ENCODE peak calls at places on chromosomes 12 and 14, in ten cellular contexts. One of them, this sample, is unnamed.

GRCh38 chr12:93825926-93826599 is 148.9 kb downstream of the CRADD start:
- DNase-seq in NB4: no peak
- DNase-seq in heart left ventricle: no peak
- DNase-seq in cardiac fibroblast: no peak
- DNase-seq in NCI-H446: peak; percentile 71
- DNase-seq in body of pancreas: no peak
- DNase-seq in astrocyte of the spinal cord: no peak
- DNase-seq in activated T-cell treated with anti-CD3 and anti-CD28 coated beads for 1 hour: no peak
- DNase-seq in stromal cell of bone marrow: peak; percentile 82
- DNase-seq in GM23248: peak; percentile 32
- DNase-seq in this sample: no peak

GRCh38 chr14:39731912-39732311 is 299.7 kb upstream of the FBXO33 start:
- DNase-seq in NB4: peak; percentile 37
- DNase-seq in heart left ventricle: no peak
- DNase-seq in GM23248: no peak
- DNase-seq in activated T-cell treated with anti-CD3 and anti-CD28 coated beads for 1 hour: no peak
- DNase-seq in astrocyte of the spinal cord: no peak
- DNase-seq in stromal cell of bone marrow: no peak
- DNase-seq in body of pancreas: no peak
- DNase-seq in NCI-H446: no peak
- DNase-seq in cardiac fibroblast: no peak
- DNase-seq in this sample: no peak

GRCh38 chr14:93171366-93171765 is 13.3 kb downstream of the MOAP1 start:
- DNase-seq in NCI-H446: no peak
- DNase-seq in astrocyte of the spinal cord: no peak
- DNase-seq in body of pancreas: no peak
- DNase-seq in stromal cell of bone marrow: no peak
- DNase-seq in heart left ventricle: no peak
- DNase-seq in NB4: no peak
- DNase-seq in cardiac fibroblast: no peak
- DNase-seq in activated T-cell treated with anti-CD3 and anti-CD28 coated beads for 1 hour: no peak
- DNase-seq in GM23248: no peak
- DNase-seq in this sample: no peak

GRCh38 chr14:58944226-58944769 is 244.2 kb upstream of the DAAM1 start:
- DNase-seq in activated T-cell treated with anti-CD3 and anti-CD28 coated beads for 1 hour: no peak
- DNase-seq in heart left ventricle: no peak
- DNase-seq in cardiac fibroblast: no peak
- DNase-seq in NB4: no peak
- DNase-seq in body of pancreas: peak; percentile 87
- DNase-seq in GM23248: no peak
- DNase-seq in stromal cell of bone marrow: no peak
- DNase-seq in NCI-H446: no peak
- DNase-seq in astrocyte of the spinal cord: no peak
- DNase-seq in this sample: no peak

GRCh38 chr12:107957459-107957858 is 171.6 kb upstream of the WSCD2 start:
- DNase-seq in astrocyte of the spinal cord: no peak
- DNase-seq in NCI-H446: no peak
- DNase-seq in cardiac fibroblast: no peak
- DNase-seq in activated T-cell treated with anti-CD3 and anti-CD28 coated beads for 1 hour: no peak
- DNase-seq in GM23248: no peak
- DNase-seq in stromal cell of bone marrow: no peak
- DNase-seq in NB4: no peak
- DNase-seq in heart left ventricle: no peak
- DNase-seq in body of pancreas: no peak
- DNase-seq in this sample: no peak

GRCh38 chr12:74801625-74802024 is 264.0 kb downstream of the ATXN7L3B start:
- DNase-seq in activated T-cell treated with anti-CD3 and anti-CD28 coated beads for 1 hour: no peak
- DNase-seq in NB4: peak; percentile 26
- DNase-seq in stromal cell of bone marrow: no peak
- DNase-seq in NCI-H446: no peak
- DNase-seq in body of pancreas: no peak
- DNase-seq in cardiac fibroblast: peak; percentile 3
- DNase-seq in astrocyte of the spinal cord: no peak
- DNase-seq in GM23248: no peak
- DNase-seq in heart left ventricle: no peak
- DNase-seq in this sample: no peak

GRCh38 chr14:93212432-93212831 is 5.4 kb downstream of the UBR7 start:
- DNase-seq in stromal cell of bone marrow: no peak
- DNase-seq in NCI-H446: no peak
- DNase-seq in heart left ventricle: no peak
- DNase-seq in astrocyte of the spinal cord: no peak
- DNase-seq in body of pancreas: no peak
- DNase-seq in NB4: no peak
- DNase-seq in activated T-cell treated with anti-CD3 and anti-CD28 coated beads for 1 hour: no peak
- DNase-seq in GM23248: no peak
- DNase-seq in cardiac fibroblast: no peak
- DNase-seq in this sample: no peak

GRCh38 chr14:85437143-85437542 is 92.8 kb upstream of the FLRT2 start:
- DNase-seq in stromal cell of bone marrow: no peak
- DNase-seq in heart left ventricle: no peak
- DNase-seq in astrocyte of the spinal cord: peak; percentile 67
- DNase-seq in NB4: no peak
- DNase-seq in NCI-H446: no peak
- DNase-seq in cardiac fibroblast: peak; percentile 74
- DNase-seq in GM23248: peak; percentile 71
- DNase-seq in body of pancreas: peak; percentile 48
- DNase-seq in activated T-cell treated with anti-CD3 and anti-CD28 coated beads for 1 hour: no peak
- DNase-seq in this sample: peak; percentile 85

GRCh38 chr14:64715146-64715627 is 11.0 kb downstream of the PLEKHG3 start:
- DNase-seq in NB4: no peak
- DNase-seq in stromal cell of bone marrow: no peak
- DNase-seq in activated T-cell treated with anti-CD3 and anti-CD28 coated beads for 1 hour: no peak
- DNase-seq in heart left ventricle: no peak
- DNase-seq in GM23248: no peak
- DNase-seq in cardiac fibroblast: no peak
- DNase-seq in astrocyte of the spinal cord: no peak
- DNase-seq in NCI-H446: no peak
- DNase-seq in body of pancreas: no peak
- DNase-seq in this sample: no peak

GRCh38 chr12:131855521-131856142 is 27.4 kb downstream of the MMP17 start:
- DNase-seq in heart left ventricle: no peak
- DNase-seq in stromal cell of bone marrow: no peak
- DNase-seq in activated T-cell treated with anti-CD3 and anti-CD28 coated beads for 1 hour: no peak
- DNase-seq in NB4: no peak
- DNase-seq in NCI-H446: no peak
- DNase-seq in cardiac fibroblast: no peak
- DNase-seq in GM23248: no peak
- DNase-seq in body of pancreas: no peak
- DNase-seq in astrocyte of the spinal cord: no peak
- DNase-seq in this sample: no peak

GRCh38 chr14:64891839-64892375 is 12.2 kb upstream of the SPTB start:
- DNase-seq in NB4: peak; percentile 77
- DNase-seq in body of pancreas: peak; percentile 22
- DNase-seq in GM23248: peak; percentile 82
- DNase-seq in heart left ventricle: no peak
- DNase-seq in NCI-H446: peak; percentile 47
- DNase-seq in stromal cell of bone marrow: peak; percentile 41
- DNase-seq in cardiac fibroblast: peak; percentile 82
- DNase-seq in astrocyte of the spinal cord: peak; percentile 79
- DNase-seq in activated T-cell treated with anti-CD3 and anti-CD28 coated beads for 1 hour: no peak
- DNase-seq in this sample: no peak

GRCh38 chr12:76586764-76587395 is 27.3 kb upstream of the OSBPL8 start:
- DNase-seq in cardiac fibroblast: peak; percentile 76
- DNase-seq in GM23248: peak; percentile 76
- DNase-seq in NCI-H446: peak; percentile 7
- DNase-seq in activated T-cell treated with anti-CD3 and anti-CD28 coated beads for 1 hour: peak; percentile 16
- DNase-seq in NB4: peak; percentile 85
- DNase-seq in astrocyte of the spinal cord: peak; percentile 66
- DNase-seq in heart left ventricle: no peak
- DNase-seq in body of pancreas: no peak
- DNase-seq in stromal cell of bone marrow: peak; percentile 48
- DNase-seq in this sample: peak; percentile 40

GRCh38 chr12:105076098-105076497 is 8.2 kb downstream of the ALDH1L2 start:
- DNase-seq in NCI-H446: no peak
- DNase-seq in stromal cell of bone marrow: peak; percentile 70
- DNase-seq in NB4: no peak
- DNase-seq in activated T-cell treated with anti-CD3 and anti-CD28 coated beads for 1 hour: no peak
- DNase-seq in cardiac fibroblast: peak; percentile 78
- DNase-seq in heart left ventricle: no peak
- DNase-seq in body of pancreas: no peak
- DNase-seq in astrocyte of the spinal cord: peak; percentile 31
- DNase-seq in GM23248: peak; percentile 86
- DNase-seq in this sample: peak; percentile 14

GRCh38 chr14:75522224-75522764 is at the start of gene BATF:
- DNase-seq in heart left ventricle: no peak
- DNase-seq in stromal cell of bone marrow: no peak
- DNase-seq in body of pancreas: no peak
- DNase-seq in NCI-H446: no peak
- DNase-seq in astrocyte of the spinal cord: no peak
- DNase-seq in cardiac fibroblast: peak; percentile 39
- DNase-seq in activated T-cell treated with anti-CD3 and anti-CD28 coated beads for 1 hour: peak; percentile 62
- DNase-seq in GM23248: no peak
- DNase-seq in NB4: peak; percentile 74
- DNase-seq in this sample: no peak

GRCh38 chr12:114666746-114667668 is 17.0 kb downstream of the TBX3 start:
- DNase-seq in cardiac fibroblast: no peak
- DNase-seq in activated T-cell treated with anti-CD3 and anti-CD28 coated beads for 1 hour: no peak
- DNase-seq in NCI-H446: no peak
- DNase-seq in GM23248: no peak
- DNase-seq in astrocyte of the spinal cord: peak; percentile 15
- DNase-seq in stromal cell of bone marrow: no peak
- DNase-seq in heart left ventricle: no peak
- DNase-seq in body of pancreas: no peak
- DNase-seq in NB4: no peak
- DNase-seq in this sample: no peak

GRCh38 chr12:130838284-130838950 is 633 bp downstream of the STX2 start:
- DNase-seq in activated T-cell treated with anti-CD3 and anti-CD28 coated beads for 1 hour: no peak
- DNase-seq in astrocyte of the spinal cord: no peak
- DNase-seq in GM23248: peak; percentile 64
- DNase-seq in NB4: peak; percentile 44
- DNase-seq in stromal cell of bone marrow: no peak
- DNase-seq in cardiac fibroblast: peak; percentile 40
- DNase-seq in body of pancreas: peak; percentile 54
- DNase-seq in heart left ventricle: peak; percentile 46
- DNase-seq in NCI-H446: no peak
- DNase-seq in this sample: no peak

GRCh38 chr12:54038760-54039414 is 6.0 kb downstream of the HOXC5 start:
- DNase-seq in cardiac fibroblast: no peak
- DNase-seq in GM23248: no peak
- DNase-seq in stromal cell of bone marrow: no peak
- DNase-seq in heart left ventricle: no peak
- DNase-seq in NCI-H446: no peak
- DNase-seq in activated T-cell treated with anti-CD3 and anti-CD28 coated beads for 1 hour: no peak
- DNase-seq in body of pancreas: peak; percentile 80
- DNase-seq in NB4: no peak
- DNase-seq in astrocyte of the spinal cord: no peak
- DNase-seq in this sample: no peak

GRCh38 chr14:103516426-103517171 is 6.0 kb downstream of the CKB start:
- DNase-seq in NB4: no peak
- DNase-seq in stromal cell of bone marrow: no peak
- DNase-seq in activated T-cell treated with anti-CD3 and anti-CD28 coated beads for 1 hour: no peak
- DNase-seq in NCI-H446: no peak
- DNase-seq in heart left ventricle: peak; percentile 3
- DNase-seq in cardiac fibroblast: no peak
- DNase-seq in GM23248: no peak
- DNase-seq in body of pancreas: peak; percentile 3
- DNase-seq in astrocyte of the spinal cord: no peak
- DNase-seq in this sample: no peak